ENCODE peak calls at places on chromosomes 16 and 17, in six cellular contexts. Z is endothelial cell of umbilical vein, N is upper lobe of left lung, Q is stomach, G is prostate gland, F is suprapubic skin. R is an unnamed sample.

GRCh38 chr17:47878203-47879027 is 17.6 kb upstream of the SP2 start:
- DNase-seq in N (no peak), G (no peak), Z (no peak), F (no peak), Q (no peak), R (no peak)

GRCh38 chr17:1906622-1907021 is 76.8 kb downstream of the RPA1 start:
- DNase-seq in Z (no peak), F (no peak), N (no peak), Q (no peak), G (no peak), R (no peak)

GRCh38 chr16:80356365-80356764 is 184.4 kb upstream of the DYNLRB2 start:
- DNase-seq in G (no peak), Z (no peak), Q (no peak), F (no peak), N (no peak), R (no peak)

GRCh38 chr17:9054611-9055010 is 33.3 kb downstream of the NTN1 start:
- DNase-seq in F (peak), N (no peak), Q (no peak), G (no peak), Z (no peak), R (no peak)

GRCh38 chr16:88561485-88562369 is 8.5 kb upstream of the ZC3H18 start:
- DNase-seq in F (no peak), G (peak), N (no peak), Z (peak), Q (peak), R (peak)

GRCh38 chr16:52597073-52597771 is 50.3 kb upstream of the TOX3 start:
- DNase-seq in N (no peak), F (no peak), Q (no peak), Z (no peak), G (no peak), R (no peak)

GRCh38 chr16:72938426-72939164 is 109.3 kb downstream of the ZFHX3 start:
- DNase-seq in Q (peak), F (peak), N (no peak), G (peak), Z (peak), R (peak)

GRCh38 chr17:77772461-77772897 is 186.0 kb upstream of the TNRC6C start:
- DNase-seq in Q (peak), N (peak), G (no peak), F (no peak), Z (peak), R (no peak)

GRCh38 chr17:2056221-2057129 is 1.6 kb downstream of the HIC1 start:
- DNase-seq in F (no peak), G (no peak), Q (no peak), N (peak), Z (peak), R (no peak)

GRCh38 chr16:50099957-50100648 is 34.3 kb downstream of the HEATR3 start:
- DNase-seq in N (no peak), G (peak), Z (no peak), F (no peak), Q (no peak), R (no peak)

GRCh38 chr16:89352091-89352681 is 134.7 kb downstream of the ZNF778 start:
- DNase-seq in F (no peak), Z (no peak), N (no peak), Q (no peak), G (no peak), R (no peak)

GRCh38 chr16:83402969-83403368 is 404.8 kb upstream of the HSBP1 start:
- DNase-seq in F (no peak), G (no peak), N (no peak), Z (peak), Q (no peak), R (no peak)

GRCh38 chr17:50613007-50613406 is 21.7 kb upstream of the ABCC3 start:
- DNase-seq in G (no peak), Z (no peak), N (no peak), Q (no peak), F (no peak), R (no peak)

GRCh38 chr16:88469615-88470395 is 16.7 kb downstream of the ZFPM1 start:
- DNase-seq in Z (no peak), G (no peak), N (no peak), F (no peak), Q (no peak), R (no peak)

GRCh38 chr16:23739516-23739915 is 15.3 kb upstream of the CHP2 start:
- DNase-seq in F (no peak), N (no peak), G (no peak), Q (no peak), Z (no peak), R (no peak)

GRCh38 chr17:80152057-80152831 is 5.3 kb upstream of the EIF4A3 start:
- DNase-seq in F (no peak), Z (no peak), N (no peak), G (no peak), Q (no peak), R (no peak)

GRCh38 chr17:6323626-6324356 is 111.1 kb downstream of the AIPL1 start:
- DNase-seq in G (no peak), F (no peak), N (no peak), Q (no peak), Z (peak), R (no peak)

GRCh38 chr16:66382171-66382965 is 15.9 kb downstream of the CDH5 start:
- DNase-seq in N (no peak), G (no peak), F (no peak), Q (no peak), Z (peak), R (no peak)

GRCh38 chr17:78391843-78392242 is 13.4 kb downstream of the PGS1 start:
- DNase-seq in G (no peak), F (no peak), Z (peak), N (no peak), Q (no peak), R (no peak)

GRCh38 chr17:60415146-60415545 is 7.1 kb upstream of the CHCT1 start:
- DNase-seq in N (no peak), Z (no peak), G (no peak), F (no peak), Q (no peak), R (no peak)

GRCh38 chr16:58843675-58844074 is 109.6 kb upstream of the GOT2 start:
- DNase-seq in G (no peak), N (no peak), F (no peak), Z (peak), Q (no peak), R (no peak)

GRCh38 chr17:78766225-78766624 is 15.8 kb downstream of the CYTH1 start:
- DNase-seq in G (no peak), Z (no peak), Q (no peak), F (no peak), N (no peak), R (no peak)

DNA sequence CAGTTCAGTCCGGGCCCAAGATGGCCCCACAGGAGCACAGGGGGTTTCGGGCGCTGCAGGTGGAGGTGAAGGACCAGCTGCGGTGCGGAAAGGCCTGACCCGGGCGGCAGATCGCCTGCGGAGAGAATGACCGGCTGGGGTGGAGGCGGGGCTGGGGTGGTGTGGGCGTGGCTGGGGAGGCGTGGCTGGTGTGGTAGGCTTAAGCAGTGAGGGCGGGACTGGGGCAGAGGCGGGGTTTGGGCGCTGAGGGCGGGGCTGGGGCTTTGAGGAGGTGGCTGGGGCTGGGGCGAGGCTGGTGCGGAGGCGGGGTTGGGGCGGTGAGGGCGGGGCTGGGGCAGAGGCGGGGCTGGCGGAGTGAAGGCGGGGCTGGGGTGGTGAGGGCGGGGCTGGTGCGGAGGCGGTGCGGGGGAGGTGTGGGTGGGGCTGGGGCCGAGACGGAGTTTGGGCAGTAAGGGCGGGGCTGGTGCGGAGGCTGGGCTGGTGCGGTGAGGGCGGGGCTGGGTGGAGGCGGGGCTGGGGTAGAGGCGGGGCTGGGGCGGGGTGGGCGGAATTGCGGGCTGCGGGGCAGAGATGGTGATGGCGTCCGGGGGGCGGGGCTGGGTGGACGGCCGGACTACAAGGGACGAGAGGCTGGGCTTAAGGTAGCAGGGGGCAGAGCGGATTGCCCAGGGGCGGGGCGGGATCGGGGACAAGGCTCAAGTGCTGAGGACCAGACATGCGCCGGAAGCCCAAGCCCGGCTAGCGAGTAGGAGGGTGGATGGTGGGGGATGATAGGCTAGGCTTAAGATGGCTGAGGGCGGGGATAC is 9.9 kb upstream of the GSDMA start:
- DNase-seq in Z (peak), N (peak), Q (peak), F (peak), G (peak), R (peak)
- TF ChIP-seq POLR2AphosphoS5 in Z (no peak), N (peak), Q (no peak), F (no peak), G (no peak), R (no peak)

GRCh38 chr17:75414488-75414887 is 9.0 kb upstream of the GRB2 start:
- DNase-seq in G (no peak), F (no peak), N (no peak), Q (no peak), Z (no peak), R (no peak)
- TF ChIP-seq POLR2A in G (no peak), F (no peak), N (no peak), Q (no peak), Z (no peak), R (no peak)

DNA sequence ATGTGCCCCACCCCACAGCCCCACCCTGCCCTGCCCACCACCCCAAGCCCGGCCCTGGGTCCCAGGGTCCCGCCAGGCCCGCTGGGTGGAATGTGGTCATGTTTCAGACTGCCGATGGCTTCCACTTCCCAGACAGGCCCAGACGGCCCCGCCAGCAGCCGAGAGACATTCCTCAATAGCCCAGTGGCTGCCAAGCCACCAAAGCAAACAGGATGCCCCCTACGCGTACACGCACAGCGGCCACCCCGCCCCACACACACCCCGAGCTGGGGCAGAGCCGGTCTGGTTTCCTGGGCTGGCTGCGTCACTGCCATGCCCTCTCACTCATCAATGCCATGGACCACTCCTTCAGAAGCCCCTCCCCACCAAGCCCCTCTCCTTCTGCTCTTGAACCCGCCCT is 1.2 kb upstream of the KRT17 start:
- DNase-seq in G (peak), F (no peak), Z (no peak), N (no peak), Q (no peak), R (peak)
- H3K27ac ChIP-seq in G (peak), F (peak), Z (no peak), N (no peak), Q (no peak), R (peak)

GRCh38 chr16:3004781-3005284 is 7.9 kb upstream of the CLDN9 start:
- DNase-seq in Z (no peak), F (no peak), N (no peak), G (no peak), Q (peak), R (no peak)
- TF ChIP-seq POLR2AphosphoS5 in Z (no peak), F (no peak), N (peak), G (no peak), Q (no peak), R (no peak)

GRCh38 chr16:57514891-57515600 is 21.3 kb downstream of the CCDC102A start:
- DNase-seq in F (no peak), Q (no peak), N (peak), Z (no peak), G (no peak), R (no peak)
- TF ChIP-seq POLR2A in F (no peak), Q (no peak), N (no peak), Z (no peak), G (no peak), R (no peak)

DNA sequence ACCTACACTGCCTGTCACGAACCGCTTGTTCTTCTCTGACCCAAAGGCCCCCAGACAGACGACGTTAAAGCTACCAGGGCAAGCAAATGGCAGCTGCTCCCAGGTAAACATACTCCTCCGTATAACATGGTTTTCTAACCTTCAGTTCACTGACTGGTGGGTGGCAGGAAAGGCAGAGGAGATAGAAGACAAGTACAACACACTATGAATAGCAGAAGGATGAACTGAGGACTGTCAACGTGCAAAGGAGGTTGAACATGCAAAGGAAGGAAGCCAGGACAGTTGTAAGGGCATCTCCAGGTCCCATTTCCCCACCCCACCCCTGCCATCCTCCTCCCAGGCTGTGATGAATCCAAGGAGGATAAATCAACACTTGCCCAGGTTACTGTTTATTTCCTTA is 449.8 kb downstream of the SHISA9 start:
- DNase-seq in G (no peak), N (no peak), F (no peak), Z (no peak), Q (no peak), R (no peak)
- H3K27ac ChIP-seq in G (no peak), N (no peak), F (no peak), Z (no peak), Q (no peak), R (no peak)